ENCODE peak calls at places on chromosome 11, in four cellular contexts. One of them, this sample, is unnamed.
A peak's percentile ranks its signal among the peaks of the same experiment; 100 is the strongest.

GRCh38 chr11:97610000-97610399 is 1220.2 kb downstream of the JRKL start:
- DNase-seq in stimulated activated CD4-positive, alpha-beta T cell treated with anti-CD3 and anti-CD28 coated beads, Interleukin-15, amount 100 ng/mL, for 48 hours: no peak
- DNase-seq in heart left ventricle: no peak
- DNase-seq in activated CD4-positive, alpha-beta T cell treated with anti-CD3 and anti-CD28 coated beads, Interleukin-2, amount 50 U/mL, for 1 hour: no peak
- DNase-seq in this sample: no peak

GRCh38 chr11:1437500-1437899 is 47.8 kb downstream of the BRSK2 start:
- DNase-seq in stimulated activated CD4-positive, alpha-beta T cell treated with anti-CD3 and anti-CD28 coated beads, Interleukin-15, amount 100 ng/mL, for 48 hours: no peak
- DNase-seq in heart left ventricle: no peak
- DNase-seq in activated CD4-positive, alpha-beta T cell treated with anti-CD3 and anti-CD28 coated beads, Interleukin-2, amount 50 U/mL, for 1 hour: no peak
- DNase-seq in this sample: no peak

GRCh38 chr11:15580056-15580774 is 465.5 kb downstream of the INSC start:
- DNase-seq in stimulated activated CD4-positive, alpha-beta T cell treated with anti-CD3 and anti-CD28 coated beads, Interleukin-15, amount 100 ng/mL, for 48 hours: no peak
- DNase-seq in heart left ventricle: no peak
- DNase-seq in activated CD4-positive, alpha-beta T cell treated with anti-CD3 and anti-CD28 coated beads, Interleukin-2, amount 50 U/mL, for 1 hour: no peak
- DNase-seq in this sample: no peak

GRCh38 chr11:12112731-12113130 is 2.3 kb downstream of the MICAL2 start:
- DNase-seq in stimulated activated CD4-positive, alpha-beta T cell treated with anti-CD3 and anti-CD28 coated beads, Interleukin-15, amount 100 ng/mL, for 48 hours: no peak
- DNase-seq in heart left ventricle: no peak
- DNase-seq in activated CD4-positive, alpha-beta T cell treated with anti-CD3 and anti-CD28 coated beads, Interleukin-2, amount 50 U/mL, for 1 hour: no peak
- DNase-seq in this sample: no peak

GRCh38 chr11:95925011-95925410 is 1.1 kb upstream of the MTMR2 start:
- DNase-seq in stimulated activated CD4-positive, alpha-beta T cell treated with anti-CD3 and anti-CD28 coated beads, Interleukin-15, amount 100 ng/mL, for 48 hours: no peak
- DNase-seq in heart left ventricle: no peak
- DNase-seq in activated CD4-positive, alpha-beta T cell treated with anti-CD3 and anti-CD28 coated beads, Interleukin-2, amount 50 U/mL, for 1 hour: no peak
- DNase-seq in this sample: no peak

GRCh38 chr11:74520927-74521665 is 27.6 kb upstream of the LIPT2 start:
- DNase-seq in stimulated activated CD4-positive, alpha-beta T cell treated with anti-CD3 and anti-CD28 coated beads, Interleukin-15, amount 100 ng/mL, for 48 hours: no peak
- DNase-seq in heart left ventricle: no peak
- DNase-seq in activated CD4-positive, alpha-beta T cell treated with anti-CD3 and anti-CD28 coated beads, Interleukin-2, amount 50 U/mL, for 1 hour: no peak
- DNase-seq in this sample: no peak

GRCh38 chr11:91935120-91935519 is 289.5 kb upstream of the FAT3 start:
- DNase-seq in stimulated activated CD4-positive, alpha-beta T cell treated with anti-CD3 and anti-CD28 coated beads, Interleukin-15, amount 100 ng/mL, for 48 hours: no peak
- DNase-seq in heart left ventricle: no peak
- DNase-seq in activated CD4-positive, alpha-beta T cell treated with anti-CD3 and anti-CD28 coated beads, Interleukin-2, amount 50 U/mL, for 1 hour: no peak
- DNase-seq in this sample: no peak

GRCh38 chr11:75103380-75104026 is 6.8 kb upstream of the OR2AT4 start:
- DNase-seq in stimulated activated CD4-positive, alpha-beta T cell treated with anti-CD3 and anti-CD28 coated beads, Interleukin-15, amount 100 ng/mL, for 48 hours: no peak
- DNase-seq in heart left ventricle: no peak
- DNase-seq in activated CD4-positive, alpha-beta T cell treated with anti-CD3 and anti-CD28 coated beads, Interleukin-2, amount 50 U/mL, for 1 hour: no peak
- DNase-seq in this sample: peak; percentile 10

GRCh38 chr11:36380296-36381004 is 84.4 kb downstream of the PRR5L start:
- DNase-seq in stimulated activated CD4-positive, alpha-beta T cell treated with anti-CD3 and anti-CD28 coated beads, Interleukin-15, amount 100 ng/mL, for 48 hours: no peak
- DNase-seq in heart left ventricle: no peak
- DNase-seq in activated CD4-positive, alpha-beta T cell treated with anti-CD3 and anti-CD28 coated beads, Interleukin-2, amount 50 U/mL, for 1 hour: no peak
- DNase-seq in this sample: no peak

GRCh38 chr11:94043241-94043640 is 22.1 kb downstream of the HEPHL1 start:
- DNase-seq in stimulated activated CD4-positive, alpha-beta T cell treated with anti-CD3 and anti-CD28 coated beads, Interleukin-15, amount 100 ng/mL, for 48 hours: no peak
- DNase-seq in heart left ventricle: no peak
- DNase-seq in activated CD4-positive, alpha-beta T cell treated with anti-CD3 and anti-CD28 coated beads, Interleukin-2, amount 50 U/mL, for 1 hour: no peak
- DNase-seq in this sample: no peak

GRCh38 chr11:31355131-31355530 is 14.4 kb downstream of the DCDC1 start:
- DNase-seq in stimulated activated CD4-positive, alpha-beta T cell treated with anti-CD3 and anti-CD28 coated beads, Interleukin-15, amount 100 ng/mL, for 48 hours: no peak
- DNase-seq in heart left ventricle: no peak
- DNase-seq in activated CD4-positive, alpha-beta T cell treated with anti-CD3 and anti-CD28 coated beads, Interleukin-2, amount 50 U/mL, for 1 hour: no peak
- DNase-seq in this sample: no peak

GRCh38 chr11:123302751-123303195 is 107.7 kb upstream of the CLMP start:
- DNase-seq in stimulated activated CD4-positive, alpha-beta T cell treated with anti-CD3 and anti-CD28 coated beads, Interleukin-15, amount 100 ng/mL, for 48 hours: peak; percentile 10
- DNase-seq in heart left ventricle: no peak
- DNase-seq in activated CD4-positive, alpha-beta T cell treated with anti-CD3 and anti-CD28 coated beads, Interleukin-2, amount 50 U/mL, for 1 hour: peak; percentile 17
- DNase-seq in this sample: peak; percentile 53

This sample was measured in GM12864.